ENCODE peak calls at places on chromosomes 5 and 9, in ten cellular contexts. F is endothelial cell of umbilical vein; J is CD8-positive, alpha-beta T cell; S is fibroblast of the aortic adventitia; M is fibroblast of mammary gland; N is progenitor cell of endocrine pancreas; B is Calu3; V is right lobe of liver; U is upper lobe of left lung; P is neural crest cell. Q is an unnamed sample.

GRCh38 chr9:112777914-112778313 is 27.4 kb downstream of the SNX30 start:
- DNase-seq in U (peak; percentile 55), J (no peak), M (peak; percentile 56), B (no peak), S (no peak), P (no peak), N (no peak), V (peak; percentile 16), F (no peak), Q (no peak)

GRCh38 chr5:65366655-65367054 is 115.1 kb downstream of the ADAMTS6 start:
- DNase-seq in B (no peak), U (no peak), N (no peak), F (no peak), V (no peak), J (no peak), P (no peak), S (peak; percentile 37), M (no peak), Q (peak; percentile 50)

GRCh38 chr5:387491-388265 is 55.3 kb upstream of the EXOC3 start:
- DNase-seq in J (no peak), F (no peak), N (peak; percentile 6), U (peak; percentile 16), M (no peak), B (no peak), S (no peak), V (peak; percentile 25), P (no peak), Q (no peak)

GRCh38 chr5:173868096-173868879 is 19.9 kb upstream of the CPEB4 start:
- DNase-seq in N (no peak), F (no peak), M (peak; percentile 29), B (peak; percentile 73), P (no peak), J (no peak), S (no peak), U (peak; percentile 56), V (no peak), Q (peak; percentile 29)

GRCh38 chr9:108105885-108106284 is 616.3 kb upstream of the KLF4 start:
- DNase-seq in N (no peak), S (peak; percentile 25), F (no peak), J (no peak), M (no peak), P (no peak), V (no peak), B (no peak), U (no peak), Q (no peak)

GRCh38 chr9:3478549-3478953 is 47.2 kb downstream of the RFX3 start:
- DNase-seq in S (peak; percentile 82), N (no peak), F (peak; percentile 76), M (no peak), P (no peak), J (no peak), V (no peak), U (no peak), B (peak; percentile 25), Q (no peak)

GRCh38 chr5:57503433-57503832 is 20.8 kb upstream of the ACTBL2 start:
- DNase-seq in N (no peak), S (peak; percentile 93), B (no peak), P (no peak), V (no peak), J (no peak), U (no peak), F (peak; percentile 92), M (peak; percentile 66), Q (peak; percentile 84)

GRCh38 chr5:66796306-66797292 is 200.4 kb downstream of the MAST4 start:
- DNase-seq in S (peak; percentile 20), F (no peak), M (peak; percentile 8), B (peak; percentile 21), J (no peak), N (no peak), U (no peak), P (no peak), V (no peak), Q (peak; percentile 7)

GRCh38 chr9:33044677-33045282 is 19.7 kb downstream of the DNAJA1 start:
- DNase-seq in J (no peak), V (peak; percentile 71), B (peak; percentile 41), S (no peak), U (peak; percentile 63), P (no peak), F (no peak), M (peak; percentile 33), N (no peak), Q (peak; percentile 5)
- TF ChIP-seq CTCF in J (no peak), V (no peak), B (no peak), S (no peak), U (no peak), P (no peak), F (peak; percentile 17), M (peak; percentile 34), N (peak; percentile 25), Q (peak; percentile 52)

GRCh38 chr9:93237535-93237934 is 53.6 kb downstream of the WNK2 start:
- DNase-seq in P (no peak), F (no peak), S (no peak), N (no peak), M (no peak), J (no peak), V (no peak), B (no peak), U (no peak), Q (no peak)

GRCh38 chr9:93240891-93241334 is 57.0 kb downstream of the WNK2 start:
- DNase-seq in B (no peak), M (no peak), P (no peak), V (no peak), J (no peak), S (no peak), N (no peak), F (no peak), U (no peak), Q (no peak)

GRCh38 chr9:93236541-93237206 is 52.7 kb downstream of the WNK2 start:
- DNase-seq in N (no peak), V (no peak), U (no peak), J (no peak), M (no peak), F (no peak), P (no peak), B (no peak), S (no peak), Q (no peak)

GRCh38 chr9:93239526-93239925 is 55.6 kb downstream of the WNK2 start:
- DNase-seq in J (no peak), B (no peak), F (no peak), N (no peak), U (no peak), M (no peak), S (no peak), V (no peak), P (no peak), Q (no peak)

GRCh38 chr9:93238953-93239352 is 55.0 kb downstream of the WNK2 start:
- DNase-seq in P (no peak), B (no peak), V (no peak), U (no peak), N (no peak), J (no peak), M (no peak), F (no peak), S (no peak), Q (no peak)
- TF ChIP-seq CTCF in P (no peak), B (no peak), V (no peak), U (no peak), N (no peak), J (no peak), M (no peak), F (no peak), S (no peak), Q (no peak)

GRCh38 chr5:160119905-160120266 is 636 bp upstream of the PWWP2A start:
- DNase-seq in S (no peak), P (no peak), J (no peak), F (no peak), N (no peak), V (no peak), M (no peak), B (no peak), U (no peak), Q (no peak)

GRCh38 chr5:160118349-160119141 is 705 bp downstream of the PWWP2A start:
- DNase-seq in S (peak; percentile 6), B (peak; percentile 44), F (no peak), U (peak; percentile 55), M (no peak), V (peak; percentile 70), J (peak; percentile 12), N (peak; percentile 33), P (peak; percentile 23), Q (no peak)

GRCh38 chr5:160116991-160117390 is 2.3 kb downstream of the PWWP2A start:
- DNase-seq in P (no peak), B (no peak), J (no peak), U (no peak), F (no peak), M (no peak), N (no peak), V (no peak), S (no peak), Q (no peak)

DNA sequence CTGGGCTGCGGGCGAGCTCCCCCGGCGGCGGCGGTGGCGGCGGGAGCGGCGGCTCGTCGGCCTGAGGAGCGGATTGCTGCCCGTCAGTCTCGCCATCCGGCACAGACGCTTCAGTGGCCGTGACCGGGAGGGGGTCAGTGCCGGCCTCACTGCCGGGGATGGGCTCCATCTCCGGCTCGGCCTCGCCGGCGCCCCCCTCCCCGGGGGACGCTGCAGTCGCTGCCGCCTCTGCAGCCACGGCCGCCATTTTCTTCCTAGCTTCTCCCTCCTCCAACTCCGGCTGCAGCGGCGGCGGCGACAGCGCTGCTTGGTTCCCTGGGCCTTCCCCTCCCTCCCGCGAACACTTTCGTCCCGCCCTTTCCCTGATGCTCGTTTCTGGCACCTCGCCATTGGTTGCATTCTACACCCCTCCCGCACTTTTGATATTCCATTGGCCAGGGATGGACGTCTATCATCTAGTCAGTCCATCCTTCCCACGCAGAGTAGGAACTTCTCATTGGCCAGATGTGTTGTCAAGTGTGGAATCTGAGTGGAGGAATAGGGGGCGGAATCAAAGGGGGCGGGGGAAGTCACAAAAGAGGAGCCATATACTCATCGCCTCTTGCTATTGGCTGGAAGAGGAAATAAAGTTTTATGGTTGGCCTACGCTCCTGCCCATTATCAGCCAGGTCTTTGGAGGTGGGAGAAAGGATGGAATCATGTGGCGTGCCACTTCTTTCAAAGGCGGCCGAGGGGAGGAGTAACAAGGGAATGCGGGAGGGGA is at the start of gene PWWP2A:
- DNase-seq in U (peak; percentile 98), M (peak; percentile 100), N (peak; percentile 89), P (peak; percentile 90), F (peak; percentile 100), J (peak; percentile 95), S (peak; percentile 100), B (peak; percentile 99), V (peak; percentile 100), Q (peak; percentile 100)
- TF ChIP-seq CTCF in U (no peak), M (no peak), N (peak; percentile 25), P (peak; percentile 39), F (peak; percentile 21), J (no peak), S (no peak), B (no peak), V (no peak), Q (no peak)

GRCh38 chr5:129459485-129460120 is 495 bp upstream of the ADAMTS19 start:
- DNase-seq in M (peak; percentile 47), S (peak; percentile 3), B (no peak), F (peak; percentile 23), V (no peak), N (peak; percentile 46), P (peak; percentile 30), J (no peak), U (no peak), Q (peak; percentile 44)

GRCh38 chr5:129461816-129462396 is 1.8 kb downstream of the ADAMTS19 start:
- DNase-seq in N (no peak), B (no peak), M (no peak), P (no peak), U (no peak), F (no peak), S (no peak), J (no peak), V (no peak), Q (no peak)

GRCh38 chr5:129465945-129466344 is 5.8 kb downstream of the ADAMTS19 start:
- DNase-seq in M (no peak), B (no peak), V (no peak), S (no peak), U (no peak), F (no peak), J (no peak), N (no peak), P (no peak), Q (no peak)

GRCh38 chr5:129460121-129460950 is at the start of gene ADAMTS19:
- DNase-seq in J (no peak), S (peak; percentile 10), F (peak; percentile 37), P (peak; percentile 32), M (peak; percentile 56), U (no peak), N (no peak), V (no peak), B (peak; percentile 38), Q (peak; percentile 52)

GRCh38 chr5:129460951-129461815 is 1.1 kb downstream of the ADAMTS19 start:
- DNase-seq in U (no peak), V (no peak), P (peak; percentile 39), B (peak; percentile 90), F (peak; percentile 10), M (no peak), J (no peak), N (peak; percentile 63), S (peak; percentile 1), Q (peak; percentile 16)
- TF ChIP-seq CTCF in U (no peak), V (no peak), P (peak; percentile 64), B (peak; percentile 77), F (peak; percentile 14), M (no peak), J (no peak), N (peak; percentile 67), S (peak; percentile 11), Q (peak; percentile 36)

Q was measured in astrocyte of the spinal cord.